ENCODE peak calls at places on chromosomes 2 and 18, in seven cellular contexts. One of them, this sample, is unnamed.

GRCh38 chr2:25043241-25043867 is 1.5 kb downstream of the EFR3B start:
- DNase-seq in sigmoid colon: peak; percentile 46
- DNase-seq in right cardiac atrium: no peak
- DNase-seq in GM23248: peak; percentile 95
- DNase-seq in cardiac muscle cell: peak; percentile 69
- DNase-seq in hepatocyte: peak; percentile 61
- DNase-seq in substantia nigra: no peak
- DNase-seq in this sample: no peak

GRCh38 chr2:15677141-15677911 is 85.7 kb downstream of the DDX1 start:
- DNase-seq in sigmoid colon: no peak
- DNase-seq in GM23248: no peak
- DNase-seq in cardiac muscle cell: peak; percentile 41
- DNase-seq in hepatocyte: no peak
- DNase-seq in right cardiac atrium: peak; percentile 74
- DNase-seq in substantia nigra: no peak
- DNase-seq in this sample: no peak

GRCh38 chr2:172375247-172375646 is 52.1 kb upstream of the ITGA6 start:
- DNase-seq in hepatocyte: no peak
- DNase-seq in GM23248: no peak
- DNase-seq in cardiac muscle cell: no peak
- DNase-seq in substantia nigra: no peak
- DNase-seq in right cardiac atrium: no peak
- DNase-seq in sigmoid colon: no peak
- DNase-seq in this sample: no peak

GRCh38 chr2:12787891-12788783 is 71.4 kb downstream of the TRIB2 start:
- DNase-seq in cardiac muscle cell: peak; percentile 90
- DNase-seq in GM23248: peak; percentile 63
- DNase-seq in right cardiac atrium: peak; percentile 29
- DNase-seq in sigmoid colon: no peak
- DNase-seq in substantia nigra: no peak
- DNase-seq in hepatocyte: no peak
- DNase-seq in this sample: no peak

GRCh38 chr2:202910687-202911086 is 786 bp downstream of the WDR12 start:
- DNase-seq in GM23248: no peak
- DNase-seq in hepatocyte: no peak
- DNase-seq in substantia nigra: no peak
- DNase-seq in cardiac muscle cell: no peak
- DNase-seq in sigmoid colon: no peak
- DNase-seq in right cardiac atrium: no peak
- DNase-seq in this sample: no peak

GRCh38 chr2:3780477-3781402 is 77.4 kb downstream of the DCDC2C start:
- DNase-seq in sigmoid colon: no peak
- DNase-seq in cardiac muscle cell: peak; percentile 53
- DNase-seq in GM23248: peak; percentile 57
- DNase-seq in substantia nigra: peak; percentile 13
- DNase-seq in hepatocyte: peak; percentile 74
- DNase-seq in right cardiac atrium: peak; percentile 85
- DNase-seq in this sample: no peak

GRCh38 chr2:240427729-240428128 is 7.7 kb upstream of the GPC1 start:
- DNase-seq in right cardiac atrium: no peak
- DNase-seq in hepatocyte: no peak
- DNase-seq in cardiac muscle cell: no peak
- DNase-seq in substantia nigra: no peak
- DNase-seq in sigmoid colon: no peak
- DNase-seq in GM23248: no peak
- DNase-seq in this sample: peak; percentile 24

GRCh38 chr18:48562075-48562474 is 23.2 kb downstream of the CTIF start:
- DNase-seq in right cardiac atrium: no peak
- DNase-seq in hepatocyte: no peak
- DNase-seq in GM23248: no peak
- DNase-seq in sigmoid colon: no peak
- DNase-seq in cardiac muscle cell: no peak
- DNase-seq in substantia nigra: no peak
- DNase-seq in this sample: peak; percentile 6

GRCh38 chr2:157261199-157261782 is 3.8 kb downstream of the GALNT5 start:
- DNase-seq in right cardiac atrium: peak; percentile 32
- DNase-seq in sigmoid colon: no peak
- DNase-seq in hepatocyte: peak; percentile 84
- DNase-seq in GM23248: peak; percentile 91
- DNase-seq in substantia nigra: no peak
- DNase-seq in cardiac muscle cell: peak; percentile 47
- DNase-seq in this sample: no peak

GRCh38 chr2:3041841-3042600 is 335.6 kb downstream of the EIPR1 start:
- DNase-seq in hepatocyte: no peak
- DNase-seq in GM23248: no peak
- DNase-seq in right cardiac atrium: peak; percentile 71
- DNase-seq in cardiac muscle cell: no peak
- DNase-seq in sigmoid colon: no peak
- DNase-seq in substantia nigra: no peak
- DNase-seq in this sample: no peak

GRCh38 chr2:29139152-29139551 is 23.9 kb downstream of the CLIP4 start:
- DNase-seq in cardiac muscle cell: peak; percentile 15
- DNase-seq in right cardiac atrium: no peak
- DNase-seq in GM23248: peak; percentile 10
- DNase-seq in sigmoid colon: no peak
- DNase-seq in substantia nigra: no peak
- DNase-seq in hepatocyte: no peak
- DNase-seq in this sample: no peak

GRCh38 chr2:230914886-230915285 is 10.2 kb downstream of the GPR55 start:
- DNase-seq in substantia nigra: no peak
- DNase-seq in hepatocyte: no peak
- DNase-seq in right cardiac atrium: peak; percentile 16
- DNase-seq in sigmoid colon: no peak
- DNase-seq in GM23248: no peak
- DNase-seq in cardiac muscle cell: no peak
- DNase-seq in this sample: no peak

GRCh38 chr2:37839991-37840390 is 85.1 kb upstream of the RMDN2 start:
- DNase-seq in cardiac muscle cell: no peak
- DNase-seq in sigmoid colon: no peak
- DNase-seq in substantia nigra: no peak
- DNase-seq in right cardiac atrium: no peak
- DNase-seq in hepatocyte: no peak
- DNase-seq in GM23248: no peak
- DNase-seq in this sample: no peak

GRCh38 chr2:210072922-210073509 is 70.6 kb downstream of the RPE start:
- DNase-seq in right cardiac atrium: no peak
- DNase-seq in GM23248: peak; percentile 73
- DNase-seq in cardiac muscle cell: peak; percentile 64
- DNase-seq in substantia nigra: no peak
- DNase-seq in sigmoid colon: no peak
- DNase-seq in hepatocyte: peak; percentile 29
- DNase-seq in this sample: no peak

GRCh38 chr2:21228041-21228895 is 104.5 kb downstream of the TDRD15 start:
- DNase-seq in hepatocyte: no peak
- DNase-seq in GM23248: no peak
- DNase-seq in cardiac muscle cell: no peak
- DNase-seq in right cardiac atrium: no peak
- DNase-seq in sigmoid colon: no peak
- DNase-seq in substantia nigra: no peak
- DNase-seq in this sample: no peak

GRCh38 chr2:240856151-240856980 is 12.3 kb upstream of the AGXT start:
- DNase-seq in cardiac muscle cell: no peak
- DNase-seq in GM23248: no peak
- DNase-seq in right cardiac atrium: no peak
- DNase-seq in sigmoid colon: no peak
- DNase-seq in substantia nigra: no peak
- DNase-seq in hepatocyte: no peak
- DNase-seq in this sample: peak; percentile 72

GRCh38 chr2:200177971-200178911 is 128.3 kb upstream of the SPATS2L start:
- DNase-seq in sigmoid colon: no peak
- DNase-seq in hepatocyte: no peak
- DNase-seq in cardiac muscle cell: no peak
- DNase-seq in GM23248: peak; percentile 49
- DNase-seq in substantia nigra: no peak
- DNase-seq in right cardiac atrium: peak; percentile 66
- DNase-seq in this sample: no peak

GRCh38 chr2:98465456-98466201 is 21.0 kb downstream of the INPP4A start:
- DNase-seq in right cardiac atrium: peak; percentile 92
- DNase-seq in GM23248: peak; percentile 21
- DNase-seq in substantia nigra: peak; percentile 23
- DNase-seq in cardiac muscle cell: peak; percentile 87
- DNase-seq in hepatocyte: peak; percentile 48
- DNase-seq in sigmoid colon: peak; percentile 81
- DNase-seq in this sample: peak; percentile 91

GRCh38 chr2:100016756-100017155 is 125.6 kb downstream of the AFF3 start:
- DNase-seq in hepatocyte: no peak
- DNase-seq in cardiac muscle cell: no peak
- DNase-seq in right cardiac atrium: no peak
- DNase-seq in GM23248: no peak
- DNase-seq in substantia nigra: no peak
- DNase-seq in sigmoid colon: no peak
- DNase-seq in this sample: no peak

GRCh38 chr2:174145827-174146226 is 102.5 kb downstream of the OLA1 start:
- DNase-seq in substantia nigra: no peak
- DNase-seq in sigmoid colon: no peak
- DNase-seq in hepatocyte: peak; percentile 14
- DNase-seq in GM23248: peak; percentile 8
- DNase-seq in cardiac muscle cell: peak; percentile 28
- DNase-seq in right cardiac atrium: peak; percentile 27
- DNase-seq in this sample: no peak

GRCh38 chr2:106115250-106115649 is 78.9 kb downstream of the UXS1 start:
- DNase-seq in substantia nigra: no peak
- DNase-seq in GM23248: peak; percentile 60
- DNase-seq in right cardiac atrium: no peak
- DNase-seq in sigmoid colon: no peak
- DNase-seq in hepatocyte: peak; percentile 43
- DNase-seq in cardiac muscle cell: peak; percentile 46
- DNase-seq in this sample: no peak

GRCh38 chr2:112304298-112304941 is 29.0 kb downstream of the ZC3H6 start:
- DNase-seq in cardiac muscle cell: no peak
- DNase-seq in right cardiac atrium: no peak
- DNase-seq in substantia nigra: no peak
- DNase-seq in hepatocyte: no peak
- DNase-seq in sigmoid colon: no peak
- DNase-seq in GM23248: no peak
- DNase-seq in this sample: no peak

GRCh38 chr2:169119117-169119770 is 49.9 kb downstream of the DHRS9 start:
- DNase-seq in right cardiac atrium: no peak
- DNase-seq in cardiac muscle cell: peak; percentile 69
- DNase-seq in sigmoid colon: no peak
- DNase-seq in substantia nigra: no peak
- DNase-seq in GM23248: no peak
- DNase-seq in hepatocyte: no peak
- DNase-seq in this sample: no peak

GRCh38 chr2:107338059-107338458 is 452.1 kb upstream of the ST6GAL2 start:
- DNase-seq in hepatocyte: no peak
- DNase-seq in substantia nigra: no peak
- DNase-seq in right cardiac atrium: peak; percentile 56
- DNase-seq in GM23248: peak; percentile 6
- DNase-seq in sigmoid colon: no peak
- DNase-seq in cardiac muscle cell: peak; percentile 64
- DNase-seq in this sample: no peak
- H3K27ac ChIP-seq in hepatocyte: peak overlapping the region; percentile 19
- H3K27ac ChIP-seq in substantia nigra: no peak overlapping the region
- H3K27ac ChIP-seq in right cardiac atrium: no peak overlapping the region
- H3K27ac ChIP-seq in GM23248: peak overlapping the region; percentile 67
- H3K27ac ChIP-seq in sigmoid colon: no peak overlapping the region
- H3K27ac ChIP-seq in cardiac muscle cell: no peak overlapping the region
- H3K27ac ChIP-seq in this sample: no peak overlapping the region

GRCh38 chr18:55566456-55566935 is 21.5 kb downstream of the TCF4 start:
- DNase-seq in GM23248: no peak
- DNase-seq in substantia nigra: no peak
- DNase-seq in cardiac muscle cell: no peak
- DNase-seq in sigmoid colon: no peak
- DNase-seq in right cardiac atrium: no peak
- DNase-seq in hepatocyte: no peak
- DNase-seq in this sample: no peak
- H3K27ac ChIP-seq in GM23248: no peak overlapping the region
- H3K27ac ChIP-seq in substantia nigra: no peak overlapping the region
- H3K27ac ChIP-seq in cardiac muscle cell: no peak overlapping the region
- H3K27ac ChIP-seq in sigmoid colon: no peak overlapping the region
- H3K27ac ChIP-seq in right cardiac atrium: no peak overlapping the region
- H3K27ac ChIP-seq in hepatocyte: no peak overlapping the region
- H3K27ac ChIP-seq in this sample: no peak overlapping the region

GRCh38 chr2:127504552-127505460 is 21.5 kb downstream of the IWS1 start:
- DNase-seq in hepatocyte: no peak
- DNase-seq in sigmoid colon: no peak
- DNase-seq in GM23248: peak; percentile 70
- DNase-seq in cardiac muscle cell: no peak
- DNase-seq in right cardiac atrium: no peak
- DNase-seq in substantia nigra: no peak
- DNase-seq in this sample: no peak
- H3K27ac ChIP-seq in hepatocyte: no peak overlapping the region
- H3K27ac ChIP-seq in sigmoid colon: no peak overlapping the region
- H3K27ac ChIP-seq in GM23248: peak overlapping the region; percentile 96
- H3K27ac ChIP-seq in cardiac muscle cell: no peak overlapping the region
- H3K27ac ChIP-seq in right cardiac atrium: no peak overlapping the region
- H3K27ac ChIP-seq in substantia nigra: peak overlapping the region; percentile 63
- H3K27ac ChIP-seq in this sample: no peak overlapping the region

DNA sequence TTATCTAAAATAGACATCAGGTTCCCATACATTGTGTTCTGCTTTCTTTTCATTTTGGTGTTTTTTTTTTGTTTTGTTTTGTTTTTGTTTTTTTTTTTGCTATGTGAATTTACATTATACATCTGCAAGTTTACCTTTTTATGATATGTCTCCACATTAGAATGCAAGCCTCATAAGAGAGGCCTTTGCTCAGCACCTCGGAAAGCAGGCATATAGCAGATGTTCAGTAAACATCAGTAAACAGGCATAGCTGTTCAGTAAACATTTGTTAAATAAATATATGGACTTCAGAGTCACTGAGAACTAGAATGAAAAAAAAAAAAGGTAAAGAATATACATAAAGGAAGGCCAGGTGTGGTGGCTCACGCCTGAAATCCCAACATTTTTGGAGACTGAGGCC is 405.3 kb downstream of the ERBB4 start:
- DNase-seq in hepatocyte: no peak
- DNase-seq in cardiac muscle cell: no peak
- DNase-seq in substantia nigra: no peak
- DNase-seq in GM23248: no peak
- DNase-seq in right cardiac atrium: no peak
- DNase-seq in sigmoid colon: no peak
- DNase-seq in this sample: no peak
- H3K27ac ChIP-seq in hepatocyte: no peak overlapping the region
- H3K27ac ChIP-seq in cardiac muscle cell: no peak overlapping the region
- H3K27ac ChIP-seq in substantia nigra: no peak overlapping the region
- H3K27ac ChIP-seq in GM23248: no peak overlapping the region
- H3K27ac ChIP-seq in right cardiac atrium: no peak overlapping the region
- H3K27ac ChIP-seq in sigmoid colon: no peak overlapping the region
- H3K27ac ChIP-seq in this sample: no peak overlapping the region

GRCh38 chr2:170248574-170249393 is 70.8 kb downstream of the MYO3B start:
- DNase-seq in sigmoid colon: no peak
- DNase-seq in cardiac muscle cell: no peak
- DNase-seq in right cardiac atrium: no peak
- DNase-seq in substantia nigra: no peak
- DNase-seq in hepatocyte: no peak
- DNase-seq in GM23248: no peak
- DNase-seq in this sample: no peak

GRCh38 chr2:170247333-170247732 is 69.4 kb downstream of the MYO3B start:
- DNase-seq in cardiac muscle cell: no peak
- DNase-seq in right cardiac atrium: no peak
- DNase-seq in hepatocyte: no peak
- DNase-seq in substantia nigra: no peak
- DNase-seq in sigmoid colon: no peak
- DNase-seq in GM23248: no peak
- DNase-seq in this sample: no peak

GRCh38 chr2:170245312-170245711 is 67.4 kb downstream of the MYO3B start:
- DNase-seq in right cardiac atrium: no peak
- DNase-seq in GM23248: no peak
- DNase-seq in hepatocyte: no peak
- DNase-seq in substantia nigra: no peak
- DNase-seq in sigmoid colon: no peak
- DNase-seq in cardiac muscle cell: no peak
- DNase-seq in this sample: no peak

GRCh38 chr2:170249761-170250160 is 71.8 kb downstream of the MYO3B start:
- DNase-seq in substantia nigra: no peak
- DNase-seq in sigmoid colon: no peak
- DNase-seq in cardiac muscle cell: no peak
- DNase-seq in GM23248: no peak
- DNase-seq in right cardiac atrium: no peak
- DNase-seq in hepatocyte: no peak
- DNase-seq in this sample: no peak

GRCh38 chr2:170247882-170248393 is 70.0 kb downstream of the MYO3B start:
- DNase-seq in sigmoid colon: no peak
- DNase-seq in hepatocyte: no peak
- DNase-seq in GM23248: no peak
- DNase-seq in right cardiac atrium: no peak
- DNase-seq in cardiac muscle cell: no peak
- DNase-seq in substantia nigra: no peak
- DNase-seq in this sample: no peak
- H3K27ac ChIP-seq in sigmoid colon: no peak overlapping the region
- H3K27ac ChIP-seq in hepatocyte: no peak overlapping the region
- H3K27ac ChIP-seq in GM23248: no peak overlapping the region
- H3K27ac ChIP-seq in right cardiac atrium: no peak overlapping the region
- H3K27ac ChIP-seq in cardiac muscle cell: no peak overlapping the region
- H3K27ac ChIP-seq in substantia nigra: no peak overlapping the region
- H3K27ac ChIP-seq in this sample: no peak overlapping the region